ENCODE peak calls at places on chromosomes 5 and 9, in six cellular contexts. One of them, this sample, is unnamed.

GRCh38 chr9:101270325-101270701 is 114.5 kb downstream of the BAAT start:
- DNase-seq in foreskin fibroblast: no peak
- DNase-seq in Peyer's patch: no peak
- DNase-seq in retinal pigment epithelial cell: no peak
- DNase-seq in GM20000: no peak
- DNase-seq in mesothelial cell of epicardium: no peak
- DNase-seq in this sample: peak

GRCh38 chr9:114888599-114888998 is 41.8 kb downstream of the TNFSF8 start:
- DNase-seq in foreskin fibroblast: no peak
- DNase-seq in Peyer's patch: no peak
- DNase-seq in retinal pigment epithelial cell: no peak
- DNase-seq in GM20000: no peak
- DNase-seq in mesothelial cell of epicardium: no peak
- DNase-seq in this sample: no peak

GRCh38 chr9:88017086-88017485 is 42.8 kb upstream of the CDK20 start:
- DNase-seq in foreskin fibroblast: no peak
- DNase-seq in Peyer's patch: no peak
- DNase-seq in retinal pigment epithelial cell: no peak
- DNase-seq in GM20000: no peak
- DNase-seq in mesothelial cell of epicardium: no peak
- DNase-seq in this sample: no peak

GRCh38 chr9:90044710-90045151 is 439.9 kb downstream of the GADD45G start:
- DNase-seq in foreskin fibroblast: peak
- DNase-seq in Peyer's patch: no peak
- DNase-seq in retinal pigment epithelial cell: no peak
- DNase-seq in GM20000: no peak
- DNase-seq in mesothelial cell of epicardium: no peak
- DNase-seq in this sample: peak

GRCh38 chr9:127366594-127366993 is 30.4 kb upstream of the SLC2A8 start:
- DNase-seq in foreskin fibroblast: no peak
- DNase-seq in Peyer's patch: no peak
- DNase-seq in retinal pigment epithelial cell: no peak
- DNase-seq in GM20000: no peak
- DNase-seq in mesothelial cell of epicardium: peak
- DNase-seq in this sample: no peak

GRCh38 chr5:67530609-67531255 is 334.1 kb upstream of the CD180 start:
- DNase-seq in foreskin fibroblast: no peak
- DNase-seq in Peyer's patch: no peak
- DNase-seq in retinal pigment epithelial cell: no peak
- DNase-seq in GM20000: no peak
- DNase-seq in mesothelial cell of epicardium: peak
- DNase-seq in this sample: no peak

GRCh38 chr5:160021818-160022446 is 13.0 kb downstream of the TTC1 start:
- DNase-seq in foreskin fibroblast: peak
- DNase-seq in Peyer's patch: peak
- DNase-seq in retinal pigment epithelial cell: no peak
- DNase-seq in GM20000: peak
- DNase-seq in mesothelial cell of epicardium: peak
- DNase-seq in this sample: peak

GRCh38 chr5:139745121-139745799 is 50.3 kb upstream of the PSD2 start:
- DNase-seq in foreskin fibroblast: peak
- DNase-seq in Peyer's patch: peak
- DNase-seq in retinal pigment epithelial cell: peak
- DNase-seq in GM20000: no peak
- DNase-seq in mesothelial cell of epicardium: no peak
- DNase-seq in this sample: peak

GRCh38 chr5:74402553-74402952 is 238.0 kb downstream of the ENC1 start:
- DNase-seq in foreskin fibroblast: no peak
- DNase-seq in Peyer's patch: no peak
- DNase-seq in retinal pigment epithelial cell: no peak
- DNase-seq in GM20000: no peak
- DNase-seq in mesothelial cell of epicardium: no peak
- DNase-seq in this sample: no peak

GRCh38 chr5:139431706-139432105 is 7.6 kb downstream of the DNAJC18 start:
- DNase-seq in foreskin fibroblast: no peak
- DNase-seq in Peyer's patch: no peak
- DNase-seq in retinal pigment epithelial cell: no peak
- DNase-seq in GM20000: no peak
- DNase-seq in mesothelial cell of epicardium: no peak
- DNase-seq in this sample: no peak

GRCh38 chr5:78809444-78809843 is 160.9 kb upstream of the LHFPL2 start:
- DNase-seq in foreskin fibroblast: no peak
- DNase-seq in Peyer's patch: no peak
- DNase-seq in retinal pigment epithelial cell: no peak
- DNase-seq in GM20000: no peak
- DNase-seq in mesothelial cell of epicardium: no peak
- DNase-seq in this sample: no peak

GRCh38 chr5:61409568-61409967 is 77.5 kb downstream of the ZSWIM6 start:
- DNase-seq in foreskin fibroblast: peak
- DNase-seq in Peyer's patch: no peak
- DNase-seq in retinal pigment epithelial cell: peak
- DNase-seq in GM20000: no peak
- DNase-seq in mesothelial cell of epicardium: no peak
- DNase-seq in this sample: peak

GRCh38 chr5:371811-372555 is 50.5 kb downstream of the AHRR start:
- DNase-seq in foreskin fibroblast: no peak
- DNase-seq in Peyer's patch: peak
- DNase-seq in retinal pigment epithelial cell: no peak
- DNase-seq in GM20000: no peak
- DNase-seq in mesothelial cell of epicardium: peak
- DNase-seq in this sample: no peak

GRCh38 chr5:14413331-14413750 is 168.3 kb upstream of the OTULINL start:
- DNase-seq in foreskin fibroblast: no peak
- DNase-seq in Peyer's patch: no peak
- DNase-seq in retinal pigment epithelial cell: no peak
- DNase-seq in GM20000: no peak
- DNase-seq in mesothelial cell of epicardium: no peak
- DNase-seq in this sample: no peak

GRCh38 chr9:109319631-109320233 is 1.1 kb downstream of the EPB41L4B start:
- DNase-seq in foreskin fibroblast: no peak
- DNase-seq in Peyer's patch: no peak
- DNase-seq in retinal pigment epithelial cell: no peak
- DNase-seq in GM20000: peak
- DNase-seq in mesothelial cell of epicardium: no peak
- DNase-seq in this sample: no peak

GRCh38 chr9:87007711-87008360 is 60.5 kb upstream of the GAS1 start:
- DNase-seq in foreskin fibroblast: no peak
- DNase-seq in Peyer's patch: no peak
- DNase-seq in retinal pigment epithelial cell: no peak
- DNase-seq in GM20000: no peak
- DNase-seq in mesothelial cell of epicardium: no peak
- DNase-seq in this sample: no peak

GRCh38 chr9:4590430-4591122 is 71.5 kb upstream of the PLPP6 start:
- DNase-seq in foreskin fibroblast: no peak
- DNase-seq in Peyer's patch: no peak
- DNase-seq in retinal pigment epithelial cell: no peak
- DNase-seq in GM20000: no peak
- DNase-seq in mesothelial cell of epicardium: no peak
- DNase-seq in this sample: no peak

GRCh38 chr5:178389031-178389729 is 156.6 kb upstream of the PHYKPL start:
- DNase-seq in foreskin fibroblast: no peak
- DNase-seq in Peyer's patch: no peak
- DNase-seq in retinal pigment epithelial cell: no peak
- DNase-seq in GM20000: no peak
- DNase-seq in mesothelial cell of epicardium: no peak
- DNase-seq in this sample: no peak

GRCh38 chr9:35211854-35212253 is 50.0 kb downstream of the UNC13B start:
- DNase-seq in foreskin fibroblast: no peak
- DNase-seq in Peyer's patch: no peak
- DNase-seq in retinal pigment epithelial cell: no peak
- DNase-seq in GM20000: no peak
- DNase-seq in mesothelial cell of epicardium: no peak
- DNase-seq in this sample: no peak

GRCh38 chr5:8660133-8660893 is 791.4 kb downstream of the MTRR start:
- DNase-seq in foreskin fibroblast: no peak
- DNase-seq in Peyer's patch: no peak
- DNase-seq in retinal pigment epithelial cell: no peak
- DNase-seq in GM20000: no peak
- DNase-seq in mesothelial cell of epicardium: no peak
- DNase-seq in this sample: no peak

GRCh38 chr9:5510360-5510931 is at the start of gene PDCD1LG2:
- DNase-seq in foreskin fibroblast: peak
- DNase-seq in Peyer's patch: no peak
- DNase-seq in retinal pigment epithelial cell: no peak
- DNase-seq in GM20000: peak
- DNase-seq in mesothelial cell of epicardium: no peak
- DNase-seq in this sample: peak

DNA sequence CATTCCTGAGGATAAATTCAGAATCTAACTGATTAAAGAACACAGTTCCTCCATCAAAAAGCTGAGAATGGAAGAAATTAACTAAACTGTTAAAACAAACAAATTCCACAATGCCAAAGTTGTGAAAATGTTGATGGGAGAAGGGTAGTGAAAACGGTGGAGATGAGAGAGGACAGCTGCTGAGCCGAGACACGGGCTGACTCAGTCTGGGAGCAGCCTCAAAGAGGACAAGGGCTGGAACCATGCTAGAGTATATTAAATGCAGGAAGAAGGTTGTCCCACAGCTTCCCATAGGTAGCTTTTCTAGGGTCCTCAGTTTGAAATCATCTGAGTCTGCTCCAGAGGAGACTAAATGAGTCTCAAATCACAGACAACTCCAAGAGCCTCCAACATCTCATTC is 14.3 kb downstream of the ADAMTS12 start:
- DNase-seq in foreskin fibroblast: no peak
- DNase-seq in Peyer's patch: no peak
- DNase-seq in retinal pigment epithelial cell: no peak
- DNase-seq in GM20000: no peak
- DNase-seq in mesothelial cell of epicardium: no peak
- DNase-seq in this sample: no peak
- TF ChIP-seq CTCF in foreskin fibroblast: no peak
- TF ChIP-seq CTCF in Peyer's patch: no peak
- TF ChIP-seq CTCF in retinal pigment epithelial cell: no peak
- TF ChIP-seq CTCF in GM20000: no peak
- TF ChIP-seq CTCF in mesothelial cell of epicardium: no peak
- TF ChIP-seq CTCF in this sample: no peak

DNA sequence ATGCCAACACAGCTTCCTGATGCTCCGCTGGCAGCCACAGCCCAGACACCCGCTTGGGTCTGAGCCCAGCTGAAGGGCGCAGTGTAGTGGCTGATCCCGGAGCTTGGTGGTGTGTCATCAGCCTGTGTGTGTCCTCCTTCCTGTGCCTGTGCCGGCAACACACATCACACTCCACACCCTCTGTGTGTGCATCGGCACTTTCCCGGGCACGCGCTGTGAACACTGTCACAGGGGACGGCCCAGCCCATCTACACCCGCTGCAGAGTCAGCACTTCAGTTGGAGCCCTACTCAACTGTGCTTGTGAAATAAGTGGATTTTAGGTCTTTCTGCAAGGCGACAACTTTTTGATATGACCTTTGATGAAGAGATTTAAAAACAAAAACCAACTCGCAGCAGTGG is 189.4 kb downstream of the IRX2 start:
- DNase-seq in foreskin fibroblast: no peak
- DNase-seq in Peyer's patch: no peak
- DNase-seq in retinal pigment epithelial cell: no peak
- DNase-seq in GM20000: no peak
- DNase-seq in mesothelial cell of epicardium: no peak
- DNase-seq in this sample: no peak
- TF ChIP-seq CTCF in foreskin fibroblast: no peak
- TF ChIP-seq CTCF in Peyer's patch: no peak
- TF ChIP-seq CTCF in retinal pigment epithelial cell: no peak
- TF ChIP-seq CTCF in GM20000: no peak
- TF ChIP-seq CTCF in mesothelial cell of epicardium: no peak
- TF ChIP-seq CTCF in this sample: no peak

DNA sequence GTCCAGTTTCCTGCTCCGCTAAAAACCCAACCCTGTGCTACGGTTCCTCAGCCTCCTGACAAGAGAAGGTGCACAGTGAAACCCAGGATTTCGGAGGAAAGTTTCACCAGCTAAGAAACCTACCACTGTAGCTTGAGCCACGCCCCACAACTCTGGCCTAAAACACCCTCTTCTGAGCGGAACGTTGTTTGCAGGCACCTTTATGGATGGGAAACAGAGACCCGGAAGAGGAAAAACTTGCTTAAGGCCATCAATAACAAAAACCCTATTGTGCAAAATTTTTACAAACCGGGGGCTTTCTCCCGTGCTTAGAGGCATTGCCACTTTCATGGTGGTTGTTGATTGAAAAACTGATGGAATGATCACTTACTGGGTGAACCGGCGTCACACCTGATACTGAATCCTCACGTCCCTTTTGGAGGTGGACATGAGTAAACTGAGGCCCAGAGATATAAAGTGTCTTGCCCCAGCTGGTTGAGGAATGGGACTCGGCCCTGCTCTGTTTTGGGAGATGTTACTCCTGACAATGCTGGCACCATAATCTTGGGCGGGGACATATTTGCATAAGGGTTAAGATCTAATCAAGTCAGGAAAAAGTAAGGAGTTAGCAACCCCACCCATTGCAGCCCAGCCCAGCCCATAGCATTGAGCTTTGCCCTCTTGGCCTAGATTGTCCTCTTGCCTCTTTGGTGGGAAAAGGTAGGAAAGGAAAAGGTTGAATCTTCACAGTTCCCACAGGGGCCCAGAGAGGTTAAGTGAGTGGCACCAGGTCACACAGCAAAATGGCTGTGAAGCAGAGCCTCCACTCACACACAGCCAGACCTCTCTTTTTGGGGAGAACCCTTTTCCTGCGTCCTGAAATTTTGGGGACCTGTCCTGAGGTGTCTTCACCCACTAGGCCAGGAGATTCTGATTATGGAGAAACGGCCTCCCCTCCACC is 23.2 kb upstream of the PTGS1 start:
- DNase-seq in foreskin fibroblast: no peak
- DNase-seq in Peyer's patch: peak
- DNase-seq in retinal pigment epithelial cell: no peak
- DNase-seq in GM20000: no peak
- DNase-seq in mesothelial cell of epicardium: no peak
- DNase-seq in this sample: no peak
- TF ChIP-seq CTCF in foreskin fibroblast: no peak
- TF ChIP-seq CTCF in Peyer's patch: no peak
- TF ChIP-seq CTCF in retinal pigment epithelial cell: no peak
- TF ChIP-seq CTCF in GM20000: no peak
- TF ChIP-seq CTCF in mesothelial cell of epicardium: no peak
- TF ChIP-seq CTCF in this sample: no peak

GRCh38 chr5:16178745-16179372 is 732 bp downstream of the MARCHF11 start:
- DNase-seq in foreskin fibroblast: peak
- DNase-seq in Peyer's patch: no peak
- DNase-seq in retinal pigment epithelial cell: peak
- DNase-seq in GM20000: peak
- DNase-seq in mesothelial cell of epicardium: peak
- DNase-seq in this sample: peak
- TF ChIP-seq CTCF in foreskin fibroblast: no peak
- TF ChIP-seq CTCF in Peyer's patch: no peak
- TF ChIP-seq CTCF in retinal pigment epithelial cell: no peak
- TF ChIP-seq CTCF in GM20000: no peak
- TF ChIP-seq CTCF in mesothelial cell of epicardium: no peak
- TF ChIP-seq CTCF in this sample: no peak

GRCh38 chr9:129102791-129103594 is 7.6 kb downstream of the CRAT start:
- DNase-seq in foreskin fibroblast: peak
- DNase-seq in Peyer's patch: no peak
- DNase-seq in retinal pigment epithelial cell: no peak
- DNase-seq in GM20000: peak
- DNase-seq in mesothelial cell of epicardium: no peak
- DNase-seq in this sample: peak
- TF ChIP-seq CTCF in foreskin fibroblast: peak
- TF ChIP-seq CTCF in Peyer's patch: peak
- TF ChIP-seq CTCF in retinal pigment epithelial cell: peak
- TF ChIP-seq CTCF in GM20000: peak
- TF ChIP-seq CTCF in mesothelial cell of epicardium: peak
- TF ChIP-seq CTCF in this sample: peak